ENCODE peak calls at places on chromosomes 4 and X, in ten cellular contexts. J is activated CD8-positive, alpha-beta memory T cell treated with anti-CD3 and anti-CD28 coated beads for 4 hours; E is posterior cingulate gyrus; B is SJSA1; F is left cardiac atrium; U is activated CD4-positive, alpha-beta T cell treated with anti-CD3 and anti-CD28 coated beads, Interleukin-2, amount 50 U/mL, for 1 hour; A is DMS 273 treated with DMSO at 0.1 percent for 48 hours; C is A549; X is RWPE1; G is WERI-Rb-1. O is an unnamed sample.

GRCh38 chr4:143382539-143382938 is 45.9 kb downstream of the GAB1 start:
- DNase-seq in X (no peak), C (no peak), G (no peak), J (no peak), B (no peak), E (no peak), F (no peak), U (no peak), A (no peak), O (no peak)

GRCh38 chr4:188714907-188715306 is 575.7 kb downstream of the TRIML1 start:
- DNase-seq in E (no peak), X (no peak), F (no peak), G (no peak), A (no peak), J (no peak), C (no peak), U (no peak), B (no peak), O (no peak)

GRCh38 chr4:52932586-52933482 is 70.7 kb downstream of the RASL11B start:
- DNase-seq in E (no peak), G (no peak), F (no peak), C (no peak), U (no peak), A (no peak), J (no peak), X (no peak), B (no peak), O (no peak)

GRCh38 chr4:19583827-19584569 is 667.7 kb upstream of the SLIT2 start:
- DNase-seq in B (no peak), F (no peak), C (no peak), J (no peak), A (no peak), E (no peak), X (no peak), U (no peak), G (no peak), O (no peak)

GRCh38 chrX:40340116-40340515 is 240.7 kb upstream of the ATP6AP2 start:
- DNase-seq in C (no peak), U (no peak), F (no peak), X (no peak), B (no peak), A (no peak), J (no peak), G (no peak), E (no peak), O (no peak)

GRCh38 chr4:41339812-41340809 is 83.4 kb downstream of the UCHL1 start:
- DNase-seq in A (peak; percentile 78), U (no peak), J (no peak), X (no peak), B (no peak), G (peak; percentile 19), F (no peak), E (peak; percentile 49), C (no peak), O (peak; percentile 33)

GRCh38 chrX:18676470-18676869 is 4.6 kb upstream of the RS1 start:
- DNase-seq in X (peak; percentile 20), C (peak; percentile 50), A (no peak), B (no peak), U (no peak), E (no peak), J (no peak), F (no peak), G (no peak), O (peak; percentile 81)

GRCh38 chr4:6901669-6902317 is 7.8 kb upstream of the TBC1D14 start:
- DNase-seq in G (no peak), X (no peak), A (no peak), U (no peak), F (no peak), E (no peak), J (no peak), B (no peak), C (no peak), O (no peak)

GRCh38 chr4:150217192-150217591 is 138.9 kb downstream of the DCLK2 start:
- DNase-seq in F (no peak), A (no peak), U (no peak), X (peak; percentile 13), G (peak; percentile 20), C (no peak), B (peak; percentile 55), J (no peak), E (no peak), O (peak; percentile 41)

GRCh38 chrX:24676403-24677024 is 17.2 kb upstream of the POLA1 start:
- DNase-seq in X (peak; percentile 6), A (no peak), E (no peak), B (no peak), U (peak; percentile 1), C (peak; percentile 22), J (no peak), G (no peak), F (no peak), O (peak; percentile 48)